ENCODE peak calls at places on chromosome 17, in eight cellular contexts. G is H9, D is PC-3, M is heart right ventricle, O is colonic mucosa, K is testis, N is tibial nerve, A is pancreas. Q is an unnamed sample.

GRCh38 chr17:61223725-61224124 is 175.9 kb upstream of the TBX2 start:
- DNase-seq in A (no peak), N (no peak), M (no peak), K (no peak), D (no peak), O (no peak), G (no peak), Q (no peak)

GRCh38 chr17:59504821-59505220 is 60.6 kb upstream of the DHX40 start:
- DNase-seq in N (no peak), G (no peak), O (no peak), A (no peak), D (no peak), K (no peak), M (no peak), Q (no peak)

GRCh38 chr17:44971776-44972483 is 3.8 kb upstream of the C1QL1 start:
- DNase-seq in D (no peak), K (no peak), M (no peak), O (no peak), G (peak), A (no peak), N (no peak), Q (peak)

GRCh38 chr17:62587554-62587953 is 39.9 kb upstream of the MRC2 start:
- DNase-seq in K (no peak), D (no peak), O (no peak), N (no peak), M (no peak), A (no peak), G (no peak), Q (no peak)

GRCh38 chr17:17682293-17682736 is 1.1 kb downstream of the RAI1 start:
- DNase-seq in O (peak), A (peak), G (no peak), M (peak), K (peak), N (no peak), D (peak), Q (no peak)

GRCh38 chr17:55424893-55425540 is 3.4 kb upstream of the MMD start:
- DNase-seq in A (no peak), K (no peak), O (no peak), G (no peak), N (no peak), D (no peak), M (no peak), Q (no peak)

GRCh38 chr17:81489986-81490598 is 22.5 kb downstream of the ACTG1 start:
- DNase-seq in N (no peak), M (no peak), D (no peak), K (no peak), G (no peak), A (no peak), O (no peak), Q (no peak)

GRCh38 chr17:33725675-33726271 is 432.7 kb upstream of the ASIC2 start:
- DNase-seq in D (peak), N (no peak), A (no peak), K (peak), M (peak), O (peak), G (peak), Q (peak)

GRCh38 chr17:48995332-48995870 is 1.8 kb upstream of the IGF2BP1 start:
- DNase-seq in D (no peak), A (no peak), G (peak), O (no peak), N (no peak), K (no peak), M (no peak), Q (no peak)

GRCh38 chr17:59388070-59388556 is 56.7 kb downstream of the YPEL2 start:
- DNase-seq in K (no peak), N (no peak), M (no peak), O (no peak), G (no peak), A (no peak), D (no peak), Q (no peak)

GRCh38 chr17:21374455-21375161 is 1.5 kb upstream of the KCNJ12 start:
- DNase-seq in A (no peak), O (no peak), D (peak), G (no peak), M (no peak), K (no peak), N (no peak), Q (no peak)

GRCh38 chr17:48056879-48057278 is 8.7 kb downstream of the NFE2L1 start:
- DNase-seq in O (no peak), A (no peak), D (no peak), N (no peak), G (no peak), M (no peak), K (no peak), Q (no peak)

GRCh38 chr17:40122466-40122943 is 734 bp downstream of the MSL1 start:
- DNase-seq in G (peak), O (peak), M (peak), A (no peak), D (peak), N (no peak), K (no peak), Q (no peak)

GRCh38 chr17:42288985-42289862 is 926 bp downstream of the STAT5A start:
- DNase-seq in N (no peak), D (no peak), G (peak), K (peak), M (no peak), A (peak), O (peak), Q (no peak)

GRCh38 chr17:13311301-13311700 is 290.4 kb downstream of the HS3ST3A1 start:
- DNase-seq in O (no peak), G (no peak), A (no peak), M (no peak), D (no peak), K (no peak), N (no peak), Q (no peak)

GRCh38 chr17:8053600-8053999 is 14.7 kb downstream of the ALOX15B start:
- DNase-seq in A (no peak), G (no peak), K (no peak), D (no peak), O (no peak), M (no peak), N (no peak), Q (no peak)

GRCh38 chr17:48724241-48725004 is 1.4 kb downstream of the PRAC2 start:
- DNase-seq in O (peak), M (peak), D (peak), K (peak), A (peak), N (peak), G (peak), Q (no peak)

GRCh38 chr17:79002796-79003593 is 6.6 kb downstream of the CANT1 start:
- DNase-seq in K (peak), D (no peak), M (no peak), N (no peak), O (peak), G (no peak), A (no peak), Q (no peak)

GRCh38 chr17:48814504-48814903 is 2.5 kb downstream of the TTLL6 start:
- DNase-seq in A (peak), D (peak), K (peak), G (peak), M (peak), N (peak), O (peak), Q (no peak)

GRCh38 chr17:46730679-46731078 is 87.8 kb downstream of the WNT3 start:
- DNase-seq in N (no peak), K (no peak), G (no peak), M (no peak), A (no peak), O (no peak), D (no peak), Q (peak)

GRCh38 chr17:69874220-69874670 is 200.8 kb upstream of the KCNJ16 start:
- DNase-seq in O (no peak), A (no peak), D (peak), G (no peak), N (no peak), M (no peak), K (no peak), Q (peak)

GRCh38 chr17:8001976-8002645 is at the start of gene GUCY2D:
- DNase-seq in K (no peak), N (no peak), D (no peak), O (no peak), M (no peak), G (peak), A (no peak), Q (no peak)

GRCh38 chr17:69555056-69555455 is 140.6 kb downstream of the MAP2K6 start:
- DNase-seq in K (no peak), D (peak), A (no peak), O (no peak), M (no peak), N (no peak), G (no peak), Q (no peak)

GRCh38 chr17:40937384-40937819 is at the start of gene KRT23:
- DNase-seq in O (no peak), G (peak), M (no peak), A (no peak), D (no peak), N (no peak), K (peak), Q (no peak)

GRCh38 chr17:70855401-70856054 is 686.2 kb downstream of the KCNJ2 start:
- DNase-seq in N (no peak), D (peak), A (peak), G (no peak), M (no peak), K (no peak), O (no peak), Q (peak)

GRCh38 chr17:9612016-9612415 is 33.3 kb upstream of the USP43 start:
- DNase-seq in N (no peak), M (no peak), G (no peak), K (no peak), O (no peak), A (no peak), D (no peak), Q (no peak)

GRCh38 chr17:28563475-28563874 is 7.8 kb downstream of the PIGS start:
- DNase-seq in K (no peak), A (no peak), O (no peak), D (no peak), M (no peak), N (no peak), G (no peak), Q (no peak)

DNA sequence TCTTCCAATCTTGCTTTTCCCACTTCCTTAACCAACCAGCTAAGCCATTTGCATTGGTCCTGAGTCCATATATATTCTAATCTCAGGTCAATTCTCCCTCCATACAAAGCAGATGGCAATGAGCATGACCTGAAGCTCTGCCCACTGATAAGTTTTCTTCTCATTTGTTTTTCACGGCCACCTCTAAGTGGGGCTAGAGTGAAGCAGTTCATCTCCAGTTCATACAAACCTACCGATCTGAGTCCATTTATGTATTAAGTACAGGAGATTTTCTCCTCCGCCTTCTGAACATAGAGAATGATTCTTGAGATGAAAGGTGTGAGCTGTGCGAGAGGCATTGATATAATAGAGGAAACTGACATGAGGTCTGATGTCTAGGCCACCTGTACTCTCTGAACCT is 330.0 kb downstream of the PMP22 start:
- DNase-seq in N (no peak), K (no peak), G (no peak), O (no peak), M (no peak), D (no peak), A (no peak), Q (no peak)
- H3K27ac ChIP-seq in N (no peak), K (no peak), G (no peak), O (no peak), M (no peak), D (no peak), A (no peak), Q (no peak)

GRCh38 chr17:76704799-76705198 is 6.0 kb downstream of the MXRA7 start:
- DNase-seq in K (no peak), G (no peak), M (no peak), D (no peak), N (no peak), O (no peak), A (no peak), Q (no peak)
- H3K27ac ChIP-seq in K (peak), G (no peak), M (peak), D (no peak), N (no peak), O (no peak), A (no peak), Q (no peak)

DNA sequence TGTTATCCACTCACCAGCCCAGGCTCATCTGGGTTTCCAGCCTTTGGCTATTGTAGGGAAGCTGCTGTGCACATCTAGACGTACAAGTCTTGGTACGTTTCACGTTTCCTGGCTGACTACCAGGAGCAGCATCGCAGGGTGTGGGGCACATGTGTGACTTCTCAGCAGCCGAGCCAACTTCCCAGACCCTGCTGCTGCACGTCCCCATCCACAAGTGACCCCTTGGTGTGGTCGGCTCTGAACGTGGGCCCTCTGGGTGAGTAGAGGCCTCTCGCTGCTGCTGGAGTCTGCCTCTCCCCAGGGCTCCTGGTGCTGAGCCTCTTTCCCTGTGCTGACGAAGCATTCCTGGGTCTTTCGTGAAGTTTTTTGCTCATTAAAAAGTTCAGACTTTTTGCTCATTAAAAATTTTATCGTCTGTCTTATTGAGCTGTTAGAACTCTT is 70.2 kb upstream of the ZNF750 start:
- DNase-seq in D (no peak), A (peak), N (no peak), O (no peak), M (no peak), K (no peak), G (no peak), Q (no peak)
- H3K27ac ChIP-seq in D (no peak), A (peak), N (no peak), O (no peak), M (no peak), K (no peak), G (no peak), Q (no peak)

GRCh38 chr17:32484628-32485027 is 2.2 kb upstream of the CDK5R1 start:
- DNase-seq in O (no peak), K (no peak), N (no peak), A (no peak), G (no peak), M (no peak), D (no peak), Q (no peak)

GRCh38 chr17:32484041-32484461 is 2.7 kb upstream of the CDK5R1 start:
- DNase-seq in A (no peak), M (no peak), K (no peak), O (no peak), G (no peak), D (no peak), N (no peak), Q (no peak)

GRCh38 chr17:32486701-32487459 is at the start of gene CDK5R1:
- DNase-seq in N (no peak), O (peak), A (peak), D (peak), G (peak), K (peak), M (peak), Q (no peak)

GRCh38 chr17:32486091-32486700 is 597 bp upstream of the CDK5R1 start:
- DNase-seq in M (peak), G (peak), A (peak), N (peak), O (peak), K (peak), D (peak), Q (no peak)

DNA sequence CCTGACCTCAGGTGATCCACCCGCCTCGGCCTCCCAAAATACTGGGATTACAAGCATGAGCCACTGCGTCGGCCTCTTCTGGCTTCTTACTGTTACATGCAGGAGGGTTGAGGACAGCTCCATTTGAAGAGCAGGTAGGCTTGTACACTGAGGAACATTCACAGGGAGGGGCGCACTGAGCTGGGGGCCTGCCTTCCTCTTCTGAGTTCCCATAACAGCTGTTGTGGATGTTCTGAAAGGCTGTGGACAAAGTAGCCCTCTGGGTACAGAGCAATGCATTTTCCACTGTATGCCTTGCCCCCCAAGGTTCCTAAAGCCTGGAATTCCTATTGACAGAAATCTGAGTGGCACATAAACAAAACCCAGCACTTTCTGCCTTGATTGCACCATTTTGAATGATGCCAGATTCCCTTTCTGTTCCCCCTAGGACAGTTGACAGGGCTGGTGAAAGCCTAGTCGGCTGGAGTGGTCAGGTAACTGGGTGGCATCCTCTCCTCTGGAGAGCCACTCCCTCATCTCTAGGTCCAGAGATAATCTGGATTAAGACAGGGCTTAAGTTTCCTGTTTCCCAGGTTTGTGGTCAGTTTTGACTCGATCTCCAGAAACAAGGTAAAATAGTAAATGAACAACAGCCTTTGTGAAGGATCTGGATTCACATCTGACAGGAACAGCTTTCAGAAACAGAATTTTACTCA is 1.4 kb upstream of the CDK5R1 start:
- DNase-seq in D (peak), M (no peak), A (no peak), G (no peak), O (no peak), K (no peak), N (no peak), Q (no peak)
- H3K27ac ChIP-seq in D (no peak), M (peak), A (peak), G (no peak), O (no peak), K (peak), N (peak), Q (no peak)

DNA sequence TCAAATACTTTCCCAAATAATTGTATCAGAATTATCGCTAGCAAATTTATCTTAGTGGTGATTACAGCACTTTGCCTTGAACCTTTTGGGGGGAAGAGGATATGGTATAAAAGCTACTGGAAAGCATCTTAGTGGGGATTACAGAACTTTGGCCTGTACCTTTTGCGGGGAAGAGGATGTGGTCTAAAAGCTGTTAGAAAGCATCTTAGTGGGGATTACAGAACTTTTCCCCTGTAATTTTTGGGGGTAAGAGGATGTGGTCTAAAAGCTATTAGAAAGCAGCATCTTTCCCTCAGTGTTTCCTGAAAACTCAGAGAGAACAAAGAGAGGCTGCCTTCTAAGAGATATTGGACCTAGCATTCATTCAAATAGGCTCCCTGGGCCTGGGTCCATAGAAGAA is 4.1 kb downstream of the SLFN12 start:
- DNase-seq in M (no peak), D (no peak), N (no peak), O (no peak), G (no peak), A (no peak), K (no peak), Q (no peak)
- H3K27ac ChIP-seq in M (no peak), D (no peak), N (no peak), O (no peak), G (no peak), A (no peak), K (no peak), Q (no peak)

GRCh38 chr17:5297245-5297644 is 15.2 kb downstream of the RABEP1 start:
- DNase-seq in G (no peak), D (no peak), K (no peak), O (no peak), M (no peak), A (no peak), N (no peak), Q (no peak)

GRCh38 chr17:5299383-5299782 is 17.3 kb downstream of the RABEP1 start:
- DNase-seq in D (no peak), N (no peak), G (no peak), K (no peak), O (no peak), M (no peak), A (no peak), Q (no peak)
- H3K27ac ChIP-seq in D (no peak), N (no peak), G (no peak), K (no peak), O (no peak), M (no peak), A (no peak), Q (no peak)

GRCh38 chr17:77457572-77458201 is 316.9 kb downstream of the SEC14L1 start:
- DNase-seq in O (no peak), D (no peak), M (no peak), N (no peak), G (no peak), A (no peak), K (no peak), Q (no peak)
- H3K27ac ChIP-seq in O (peak), D (no peak), M (no peak), N (no peak), G (no peak), A (no peak), K (peak), Q (no peak)

Q was measured in foreskin keratinocyte.